ENCODE peak calls at places on chromosomes 7 and 10, in four cellular contexts. M is body of pancreas, T is right atrium auricular region, B is PC-3. P is an unnamed sample.

GRCh38 chr7:130180571-130180971 is 24.6 kb downstream of the TMEM209 start:
- DNase-seq in M (no peak), T (no peak), B (peak; percentile 59), P (no peak)

GRCh38 chr7:39664057-39664456 is 40.7 kb downstream of the RALA start:
- DNase-seq in M (no peak), T (no peak), B (no peak), P (no peak)

GRCh38 chr7:1883834-1884582 is 213.9 kb downstream of the ELFN1 start:
- DNase-seq in M (no peak), T (no peak), B (no peak), P (no peak)

GRCh38 chr7:132276252-132276651 is 300.0 kb downstream of the PLXNA4 start:
- DNase-seq in M (no peak), T (no peak), B (no peak), P (no peak)

GRCh38 chr10:11318812-11319598 is 292.4 kb downstream of the USP6NL start:
- DNase-seq in M (no peak), T (no peak), B (no peak), P (no peak)

GRCh38 chr10:13693783-13694450 is 107.2 kb downstream of the PRPF18 start:
- DNase-seq in M (no peak), T (no peak), B (no peak), P (no peak)

GRCh38 chr7:51138121-51139085 is 178.2 kb downstream of the COBL start:
- DNase-seq in M (no peak), T (no peak), B (no peak), P (no peak)

GRCh38 chr10:71257292-71257997 is 45.1 kb downstream of the UNC5B start:
- DNase-seq in M (no peak), T (no peak), B (no peak), P (no peak)

GRCh38 chr10:12656518-12657142 is 307.3 kb downstream of the CAMK1D start:
- DNase-seq in M (no peak), T (no peak), B (peak; percentile 60), P (peak; percentile 72)

GRCh38 chr7:35697414-35698175 is 2.7 kb upstream of the HERPUD2 start:
- DNase-seq in M (no peak), T (no peak), B (peak; percentile 69), P (peak; percentile 61)

GRCh38 chr7:8114175-8114574 is 145.6 kb downstream of the GLCCI1 start:
- DNase-seq in M (no peak), T (no peak), B (no peak), P (no peak)

GRCh38 chr7:27129729-27130539 is 623 bp downstream of the HOXA4 start:
- DNase-seq in M (no peak), T (no peak), B (peak; percentile 52), P (no peak)

GRCh38 chr7:494261-494687 is 25.4 kb downstream of the PDGFA start:
- DNase-seq in M (peak; percentile 13), T (no peak), B (no peak), P (no peak)

GRCh38 chr10:117214401-117214800 is 17.1 kb downstream of the KCNK18 start:
- DNase-seq in M (no peak), T (no peak), B (peak; percentile 60), P (no peak)

GRCh38 chr10:63675171-63675570 is 154.0 kb downstream of the REEP3 start:
- DNase-seq in M (no peak), T (no peak), B (no peak), P (peak; percentile 47)

GRCh38 chr10:12042409-12042796 is 206 bp downstream of the UPF2 start:
- DNase-seq in M (no peak), T (no peak), B (no peak), P (peak; percentile 66)

GRCh38 chr7:44965441-44965903 is 13.3 kb downstream of the MYO1G start:
- DNase-seq in M (no peak), T (no peak), B (no peak), P (no peak)

GRCh38 chr7:1533569-1534329 is 3.2 kb downstream of the MAFK start:
- DNase-seq in M (peak; percentile 57), T (peak; percentile 76), B (peak; percentile 86), P (peak; percentile 82)

GRCh38 chr10:117728087-117728486 is 185.5 kb downstream of the EMX2 start:
- DNase-seq in M (no peak), T (no peak), B (no peak), P (no peak)

GRCh38 chr10:101897633-101898032 is 54.0 kb upstream of the KCNIP2 start:
- DNase-seq in M (peak; percentile 29), T (no peak), B (peak; percentile 48), P (peak; percentile 30)

GRCh38 chr10:94125856-94126255 is 132.1 kb downstream of the PLCE1 start:
- DNase-seq in M (no peak), T (no peak), B (peak; percentile 70), P (peak; percentile 74)

GRCh38 chr7:2613926-2614613 is 17.7 kb upstream of the TTYH3 start:
- DNase-seq in M (peak; percentile 40), T (no peak), B (no peak), P (peak; percentile 58)

GRCh38 chr7:47557986-47558670 is 23.8 kb downstream of the TNS3 start:
- DNase-seq in M (no peak), T (no peak), B (no peak), P (no peak)

GRCh38 chr7:45573636-45574470 is at the start of gene ADCY1:
- DNase-seq in M (no peak), T (no peak), B (no peak), P (no peak)

GRCh38 chr7:127239814-127240213 is 12.9 kb downstream of the GRM8 start:
- DNase-seq in M (no peak), T (no peak), B (no peak), P (no peak)

GRCh38 chr7:80602007-80602406 is 36.4 kb upstream of the CD36 start:
- DNase-seq in M (no peak), T (no peak), B (no peak), P (no peak)

GRCh38 chr10:7826971-7827370 is 8.7 kb downstream of the TAF3 start:
- DNase-seq in M (peak; percentile 72), T (no peak), B (peak; percentile 24), P (peak; percentile 65)

GRCh38 chr7:48887500-48887899 is 36.8 kb upstream of the CDC14C start:
- DNase-seq in M (no peak), T (no peak), B (peak; percentile 32), P (no peak)

GRCh38 chr7:121046893-121047468 is 58.5 kb downstream of the CPED1 start:
- DNase-seq in M (no peak), T (no peak), B (peak; percentile 41), P (no peak)

GRCh38 chr7:32941996-32942782 is 15.1 kb upstream of the FKBP9 start:
- DNase-seq in M (peak; percentile 50), T (peak; percentile 73), B (no peak), P (peak; percentile 80)

GRCh38 chr7:53426145-53426750 is 390.8 kb downstream of the POM121L12 start:
- DNase-seq in M (no peak), T (no peak), B (no peak), P (no peak)

GRCh38 chr7:32062150-32062549 is 8.1 kb downstream of the PDE1C start:
- DNase-seq in M (peak; percentile 54), T (no peak), B (peak; percentile 64), P (peak; percentile 46)

GRCh38 chr7:32357535-32358277 is 132.5 kb downstream of the LSM5 start:
- DNase-seq in M (no peak), T (no peak), B (peak; percentile 30), P (no peak)

GRCh38 chr10:110919349-110919931 is at the start of gene SHOC2:
- DNase-seq in M (peak; percentile 99), T (peak; percentile 99), B (peak; percentile 51), P (peak; percentile 83)

GRCh38 chr10:133405844-133406527 is 12.0 kb downstream of the MTG1 start:
- DNase-seq in M (no peak), T (no peak), B (no peak), P (peak; percentile 28)

GRCh38 chr7:120793213-120793936 is 64.6 kb downstream of the TSPAN12 start:
- DNase-seq in M (peak; percentile 17), T (no peak), B (no peak), P (no peak)

GRCh38 chr10:69786791-69787190 is 14.9 kb upstream of the COL13A1 start:
- DNase-seq in M (no peak), T (no peak), B (peak; percentile 82), P (peak; percentile 55)

GRCh38 chr7:97601941-97602457 is 129.9 kb upstream of the TAC1 start:
- DNase-seq in M (no peak), T (no peak), B (no peak), P (no peak)

GRCh38 chr10:131577786-131578471 is 266.4 kb upstream of the TCERG1L start:
- DNase-seq in M (no peak), T (peak; percentile 52), B (no peak), P (no peak)

GRCh38 chr10:89591796-89592271 is 53.2 kb downstream of the PANK1 start:
- DNase-seq in M (no peak), T (no peak), B (no peak), P (peak; percentile 59)
- H3K4me1 ChIP-seq in M (no peaks in the 10 kb centered on the region), T (peaks cover 31% of the 10 kb centered on the region), B (peaks cover 16% of the 10 kb centered on the region), P (peaks cover 36% of the 10 kb centered on the region)

GRCh38 chr7:157690833-157691382 is 354.1 kb downstream of the DNAJB6 start:
- DNase-seq in M (peak; percentile 22), T (peak; percentile 86), B (peak; percentile 77), P (peak; percentile 7)
- H3K9me3 ChIP-seq in M (no peaks in the 10 kb centered on the region), T (no peaks in the 10 kb centered on the region), B (no peaks in the 10 kb centered on the region), P (no peaks in the 10 kb centered on the region)

GRCh38 chr10:118994321-118994720 is 35.2 kb upstream of the NANOS1 start:
- DNase-seq in M (no peak), T (no peak), B (no peak), P (no peak)
- H3K27me3 ChIP-seq in M (no peaks in the 10 kb centered on the region), T (no peaks in the 10 kb centered on the region), B (no peaks in the 10 kb centered on the region), P (peaks cover 49% of the 10 kb centered on the region)

DNA sequence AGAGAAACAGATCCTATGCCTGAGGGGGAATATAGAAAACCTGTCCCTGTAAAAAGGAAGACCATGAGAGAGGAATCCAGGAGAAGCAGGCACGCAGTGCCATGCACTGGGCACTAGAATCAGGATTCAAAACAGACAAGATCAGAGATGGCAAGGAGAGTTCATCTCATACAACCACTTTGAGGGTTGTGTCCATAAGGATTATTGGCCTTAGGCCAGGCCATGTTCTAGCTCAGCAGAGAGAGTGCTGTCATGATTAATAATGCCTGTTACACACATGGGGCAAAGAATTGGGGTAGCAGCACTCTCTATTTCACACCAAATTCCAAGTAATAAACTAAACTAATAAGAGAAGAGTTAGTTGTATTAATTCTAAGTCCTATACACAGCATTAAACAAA is 29.1 kb downstream of the EZH2 start:
- DNase-seq in M (no peak), T (no peak), B (no peak), P (no peak)
- H3K4me1 ChIP-seq in M (peaks cover 8% of the 10 kb centered on the region), T (no peaks in the 10 kb centered on the region), B (no peaks in the 10 kb centered on the region), P (peaks cover 5% of the 10 kb centered on the region)

GRCh38 chr7:9776900-9777299 is 1196.8 kb upstream of the PHF14 start:
- DNase-seq in M (no peak), T (no peak), B (no peak), P (no peak)
- H3K9me3 ChIP-seq in M (no peaks in the 10 kb centered on the region), T (no peaks in the 10 kb centered on the region), B (no peaks in the 10 kb centered on the region), P (peaks cover 3% of the 10 kb centered on the region)

DNA sequence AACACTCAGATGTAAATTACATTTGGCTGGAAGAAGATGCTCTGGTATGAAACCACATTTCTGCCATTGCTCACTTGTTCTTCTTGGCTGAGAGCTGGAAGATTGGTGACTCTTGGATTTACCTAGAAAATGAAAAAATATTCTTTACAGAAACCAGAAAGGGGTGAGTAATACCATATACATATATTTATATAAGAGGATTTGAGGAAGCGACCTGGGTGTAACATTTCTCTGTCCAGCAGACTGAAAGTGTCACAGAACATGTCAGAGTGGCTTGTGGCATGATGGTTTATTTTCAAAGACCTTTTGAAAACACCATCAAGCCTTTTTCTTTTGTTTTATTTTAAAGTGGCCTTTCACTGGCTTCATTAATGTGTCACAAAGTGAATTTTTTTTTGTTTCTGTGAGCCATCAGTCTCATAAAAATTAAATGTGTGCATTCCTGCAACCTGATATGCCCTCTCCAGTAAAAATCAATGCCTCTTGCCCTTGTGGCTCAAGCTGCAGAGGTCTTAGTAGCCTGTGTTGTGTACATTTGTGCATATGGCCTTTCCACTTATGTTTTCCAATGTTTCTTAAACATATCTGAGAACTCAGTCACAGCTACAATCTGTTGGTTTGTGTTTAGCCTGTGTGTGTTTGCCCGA is 23.5 kb downstream of the CREB5 start:
- DNase-seq in M (no peak), T (no peak), B (peak; percentile 46), P (peak; percentile 13)
- H3K27me3 ChIP-seq in M (no peaks in the 10 kb centered on the region), T (no peaks in the 10 kb centered on the region), B (peaks cover 33% of the 10 kb centered on the region), P (no peaks in the 10 kb centered on the region)